ENCODE peak calls at places on chromosomes 4 and X, in six cellular contexts. J is ecto neural progenitor cell, G is amniotic stem cell, V is transverse colon, Y is ureter, T is retina. N is an unnamed sample.

GRCh38 chrX:2501246-2502102 is 698 bp upstream of the DHRSX start:
- DNase-seq in Y (no peak), T (no peak), G (no peak), V (no peak), J (no peak), N (no peak)

GRCh38 chr4:38710053-38710452 is 46.1 kb downstream of the KLF3 start:
- DNase-seq in J (no peak), G (no peak), V (no peak), T (no peak), Y (no peak), N (no peak)

GRCh38 chrX:40468033-40468979 is 112.5 kb upstream of the ATP6AP2 start:
- DNase-seq in V (peak; percentile 59), Y (peak; percentile 60), G (no peak), J (peak; percentile 64), T (peak; percentile 58), N (no peak)

GRCh38 chr4:8356856-8357255 is 83.7 kb downstream of the ACOX3 start:
- DNase-seq in V (no peak), J (no peak), Y (no peak), T (no peak), G (no peak), N (no peak)

GRCh38 chr4:41572414-41572986 is 34.5 kb downstream of the LIMCH1 start:
- DNase-seq in V (no peak), G (no peak), J (no peak), Y (no peak), T (no peak), N (no peak)

GRCh38 chr4:142840516-142841123 is 5.5 kb downstream of the INPP4B start:
- DNase-seq in G (peak; percentile 39), J (no peak), Y (no peak), V (no peak), T (no peak), N (peak; percentile 42)

GRCh38 chrX:143781103-143781502 is 60.6 kb upstream of the SPANXN2 start:
- DNase-seq in V (no peak), J (no peak), G (no peak), Y (no peak), T (no peak), N (peak; percentile 3)

GRCh38 chr4:26176621-26177121 is 144.1 kb upstream of the RBPJ start:
- DNase-seq in T (no peak), J (no peak), G (no peak), Y (no peak), V (no peak), N (peak; percentile 49)

GRCh38 chr4:140326395-140326993 is 47.0 kb upstream of the SCOC start:
- DNase-seq in V (peak; percentile 14), T (peak; percentile 47), Y (no peak), G (peak; percentile 8), J (no peak), N (peak; percentile 37)

GRCh38 chr4:7546152-7546808 is 111.5 kb upstream of the PSAPL1 start:
- DNase-seq in G (no peak), V (no peak), T (no peak), Y (no peak), J (no peak), N (no peak)

GRCh38 chr4:14864365-14864762 is 137.9 kb upstream of the CPEB2 start:
- DNase-seq in J (no peak), G (no peak), Y (no peak), V (no peak), T (no peak), N (no peak)

GRCh38 chr4:30380404-30380998 is 339.7 kb upstream of the PCDH7 start:
- DNase-seq in G (peak; percentile 24), J (peak; percentile 63), Y (no peak), T (no peak), V (peak; percentile 28), N (peak; percentile 24)

GRCh38 chr4:8914461-8915171 is 43.0 kb upstream of the HMX1 start:
- DNase-seq in V (no peak), Y (peak; percentile 24), T (no peak), G (no peak), J (peak; percentile 35), N (no peak)

GRCh38 chr4:186132577-186133277 is 28.2 kb downstream of the FAM149A start:
- DNase-seq in J (peak; percentile 64), G (peak; percentile 3), T (no peak), Y (no peak), V (no peak), N (no peak)

GRCh38 chr4:154958621-154959358 is 177.7 kb downstream of the RBM46 start:
- DNase-seq in V (peak; percentile 19), G (no peak), Y (peak; percentile 54), J (no peak), T (no peak), N (peak; percentile 23)

N was measured in fibroblast of the conjunctiva.